ENCODE peak calls at places on chromosomes 4 and X, in four cellular contexts. F, X, N and C are unnamed samples.

GRCh38 chr4:148557793-148558192 is 115.6 kb upstream of the NR3C2 start:
- DNase-seq in F (no peak), X (no peak), N (no peak), C (no peak)

GRCh38 chr4:161428180-161428965 is 735.4 kb downstream of the FSTL5 start:
- DNase-seq in X (no peak), N (no peak), F (no peak), C (no peak)

GRCh38 chr4:19285146-19285545 is 966.6 kb upstream of the SLIT2 start:
- DNase-seq in F (peak; percentile 10), N (no peak), X (no peak), C (no peak)

GRCh38 chr4:17721496-17722360 is 59.7 kb downstream of the FAM184B start:
- DNase-seq in X (peak; percentile 76), F (peak; percentile 53), N (no peak), C (no peak)

GRCh38 chr4:148866666-148867065 is 424.5 kb upstream of the NR3C2 start:
- DNase-seq in F (no peak), X (no peak), N (no peak), C (no peak)

GRCh38 chr4:94135701-94136100 is 72.0 kb upstream of the SMARCAD1 start:
- DNase-seq in N (no peak), X (no peak), F (no peak), C (no peak)

GRCh38 chr4:16183604-16184003 is 42.7 kb downstream of the TAPT1 start:
- DNase-seq in X (no peak), N (no peak), F (no peak), C (no peak)

GRCh38 chr4:184972996-184973395 is 45.3 kb upstream of the HELT start:
- DNase-seq in F (no peak), N (no peak), X (no peak), C (no peak)

GRCh38 chrX:45515262-45516215 is 314.9 kb upstream of the DIPK2B start:
- DNase-seq in F (peak; percentile 90), N (no peak), X (peak; percentile 98), C (peak; percentile 22)

GRCh38 chr4:4541040-4541631 is 712 bp downstream of the STX18 start:
- DNase-seq in X (peak; percentile 53), F (peak; percentile 58), N (peak; percentile 36), C (peak; percentile 71)

GRCh38 chr4:112431158-112431557 is 84.8 kb downstream of the NEUROG2 start:
- DNase-seq in N (no peak), F (peak; percentile 32), X (no peak), C (no peak)

GRCh38 chr4:5165419-5166369 is 114.4 kb downstream of the STK32B start:
- DNase-seq in N (no peak), F (peak; percentile 57), X (no peak), C (no peak)

GRCh38 chr4:83231620-83232056 is 53.0 kb downstream of the COQ2 start:
- DNase-seq in X (peak; percentile 82), F (no peak), N (peak; percentile 88), C (peak; percentile 82)

DNA sequence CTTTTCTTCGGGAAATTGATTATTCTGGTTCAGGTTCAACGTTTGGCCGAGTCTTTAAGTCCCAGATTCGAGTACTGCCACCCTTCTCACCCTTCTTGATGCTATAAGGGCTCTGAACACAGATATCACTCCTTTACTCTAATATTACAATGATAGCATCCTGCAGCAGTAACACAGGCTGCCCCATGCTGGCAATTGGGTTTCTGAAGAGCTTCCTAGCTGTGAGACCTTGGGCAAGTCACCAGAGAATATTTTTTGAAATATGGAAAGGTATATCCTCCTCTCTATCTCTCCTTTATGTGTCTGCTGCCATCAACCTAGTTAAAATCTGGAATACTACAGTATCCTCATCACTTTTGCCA is 297 bp upstream of the MTMR8 start:
- DNase-seq in N (no peak), X (no peak), F (no peak), C (no peak)
- H3K4me3 ChIP-seq in N (peak overlapping the region; percentile 67), X (peak overlapping the region; percentile 67), F (no peak overlapping the region), C (peak overlapping the region; percentile 89)

DNA sequence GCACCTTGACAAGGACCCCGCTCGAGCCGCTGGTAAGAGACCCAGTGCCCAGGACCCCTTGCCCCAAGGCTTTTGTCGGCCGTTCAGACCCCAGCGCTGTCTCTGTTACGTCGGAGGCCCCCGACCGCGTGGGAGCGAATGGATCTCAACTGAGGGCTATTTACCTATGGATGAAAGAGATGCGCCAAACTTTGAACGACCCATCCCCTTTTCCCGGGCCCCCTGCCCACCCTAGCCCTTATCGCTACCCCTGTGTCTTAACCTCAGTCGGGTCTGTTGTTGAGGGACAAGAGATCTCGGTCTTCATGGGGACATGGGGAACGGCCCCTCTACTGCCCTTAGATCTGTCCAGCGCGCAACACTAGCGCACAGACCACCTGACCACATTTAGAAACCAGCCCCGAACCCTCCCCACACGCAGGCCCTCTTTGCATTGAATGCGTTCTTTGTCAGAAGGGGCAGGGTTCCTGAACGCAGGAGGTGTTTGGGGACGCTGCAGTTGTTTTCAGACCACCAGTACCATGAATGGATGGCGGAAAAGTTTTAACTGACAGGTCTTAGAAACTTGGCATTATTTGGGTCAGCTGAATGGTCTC is 617 bp downstream of the ARL9 start:
- DNase-seq in F (peak; percentile 25), X (no peak), N (no peak), C (no peak)
- TF ChIP-seq CTCF in F (no peak), X (no peak), N (no peak), C (no peak)

DNA sequence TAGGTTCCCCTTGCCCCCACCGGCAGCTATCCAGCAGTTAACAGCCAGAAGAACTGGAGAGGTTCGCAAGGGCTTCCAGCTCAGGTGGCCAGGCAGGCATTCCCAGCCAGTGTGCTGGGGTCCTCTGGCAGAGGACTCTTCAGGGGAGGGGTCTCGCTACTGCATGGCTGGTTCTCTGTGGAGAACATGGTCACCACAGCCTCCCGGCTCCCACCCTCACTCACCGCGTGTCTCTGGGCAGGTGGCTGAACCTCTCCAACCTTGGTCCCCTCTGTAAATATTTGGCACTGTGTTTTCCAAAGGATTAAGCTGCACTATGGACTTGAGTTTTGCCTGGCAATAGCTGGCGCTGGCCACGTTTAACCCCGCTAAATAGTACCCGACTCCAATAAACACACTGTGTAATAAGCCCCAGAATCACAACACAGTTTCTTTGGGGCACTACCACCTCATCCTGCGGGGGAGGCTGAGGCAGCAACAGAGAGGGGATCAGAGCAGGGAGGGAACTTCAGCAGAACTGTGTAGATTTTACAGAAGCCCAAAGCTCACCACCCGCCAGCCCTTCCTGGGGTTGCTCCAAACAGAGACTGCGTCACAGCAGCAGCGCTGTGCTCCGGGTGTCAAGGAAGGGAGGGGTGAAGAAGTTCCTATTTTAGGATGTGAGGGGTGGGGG is 15.2 kb downstream of the BCOR start:
- DNase-seq in X (no peak), F (no peak), N (no peak), C (no peak)
- H3K4me3 ChIP-seq in X (no peak overlapping the region), F (no peak overlapping the region), N (no peak overlapping the region), C (no peak overlapping the region)

GRCh38 chr4:55030606-55031005 is 94.8 kb downstream of the KDR start:
- DNase-seq in X (no peak), N (no peak), F (no peak), C (no peak)
- TF ChIP-seq CTCF in X (no peak), N (no peak), F (no peak), C (no peak)

DNA sequence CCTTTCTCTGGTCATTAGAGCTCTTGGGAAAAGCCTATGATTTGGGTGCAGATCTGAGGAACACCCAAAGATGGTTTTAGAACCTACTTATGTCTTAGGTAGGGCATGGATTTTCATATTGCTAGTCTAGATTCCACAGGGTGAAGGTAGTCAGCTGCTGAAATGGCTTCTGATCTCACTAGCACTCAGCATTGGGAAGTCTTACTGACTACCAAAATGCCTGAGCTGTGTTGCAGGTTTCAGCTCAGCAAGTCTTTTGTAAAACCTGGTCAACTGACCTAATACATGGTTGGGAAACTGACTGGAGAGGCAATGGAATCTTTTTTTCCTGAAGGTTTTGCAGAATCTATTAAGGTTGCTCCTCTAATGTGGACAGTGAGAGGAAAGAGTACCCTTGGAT is 136.4 kb downstream of the CCNG2 start:
- DNase-seq in F (no peak), X (no peak), N (no peak), C (no peak)
- H3K4me3 ChIP-seq in F (no peak overlapping the region), X (no peak overlapping the region), N (no peak overlapping the region), C (no peak overlapping the region)